ENCODE peak calls at places on chromosomes 16 and 17, in four cellular contexts. One of them, this sample, is unnamed.

GRCh38 chr16:27430923-27431484 is 29.0 kb downstream of the IL21R start:
- DNase-seq in upper lobe of right lung: peak
- DNase-seq in SJCRH30: peak
- DNase-seq in CD4-positive, alpha-beta T cell: no peak
- DNase-seq in this sample: no peak

GRCh38 chr16:24036614-24037013 is 200.8 kb downstream of the PRKCB start:
- DNase-seq in upper lobe of right lung: no peak
- DNase-seq in SJCRH30: peak
- DNase-seq in CD4-positive, alpha-beta T cell: no peak
- DNase-seq in this sample: peak

GRCh38 chr17:58576679-58577367 is 62.4 kb upstream of the MTMR4 start:
- DNase-seq in upper lobe of right lung: no peak
- DNase-seq in SJCRH30: no peak
- DNase-seq in CD4-positive, alpha-beta T cell: no peak
- DNase-seq in this sample: no peak

GRCh38 chr16:87856796-87857228 is 12.5 kb downstream of the SLC7A5 start:
- DNase-seq in upper lobe of right lung: no peak
- DNase-seq in SJCRH30: no peak
- DNase-seq in CD4-positive, alpha-beta T cell: no peak
- DNase-seq in this sample: no peak

GRCh38 chr16:8675183-8676159 is 1.1 kb downstream of the ABAT start:
- DNase-seq in upper lobe of right lung: no peak
- DNase-seq in SJCRH30: peak
- DNase-seq in CD4-positive, alpha-beta T cell: peak
- DNase-seq in this sample: peak

GRCh38 chr16:83974475-83974874 is 6.4 kb downstream of the NECAB2 start:
- DNase-seq in upper lobe of right lung: no peak
- DNase-seq in SJCRH30: no peak
- DNase-seq in CD4-positive, alpha-beta T cell: no peak
- DNase-seq in this sample: no peak

GRCh38 chr17:37065486-37066321 is 117.0 kb downstream of the AATF start:
- DNase-seq in upper lobe of right lung: no peak
- DNase-seq in SJCRH30: no peak
- DNase-seq in CD4-positive, alpha-beta T cell: no peak
- DNase-seq in this sample: no peak

GRCh38 chr16:29992371-29992967 is 2.9 kb downstream of the HIRIP3 start:
- DNase-seq in upper lobe of right lung: no peak
- DNase-seq in SJCRH30: no peak
- DNase-seq in CD4-positive, alpha-beta T cell: no peak
- DNase-seq in this sample: no peak

GRCh38 chr17:19338031-19338990 is 24.2 kb downstream of the B9D1 start:
- DNase-seq in upper lobe of right lung: peak
- DNase-seq in SJCRH30: peak
- DNase-seq in CD4-positive, alpha-beta T cell: peak
- DNase-seq in this sample: no peak

GRCh38 chr17:27381007-27381501 is 75.2 kb upstream of the KSR1 start:
- DNase-seq in upper lobe of right lung: peak
- DNase-seq in SJCRH30: peak
- DNase-seq in CD4-positive, alpha-beta T cell: peak
- DNase-seq in this sample: peak

GRCh38 chr16:86517652-86518258 is 7.4 kb downstream of the FOXF1 start:
- DNase-seq in upper lobe of right lung: no peak
- DNase-seq in SJCRH30: peak
- DNase-seq in CD4-positive, alpha-beta T cell: no peak
- DNase-seq in this sample: peak

GRCh38 chr17:27477050-27477647 is 20.9 kb downstream of the KSR1 start:
- DNase-seq in upper lobe of right lung: no peak
- DNase-seq in SJCRH30: no peak
- DNase-seq in CD4-positive, alpha-beta T cell: no peak
- DNase-seq in this sample: no peak

GRCh38 chr16:66517586-66518263 is 32.2 kb downstream of the TK2 start:
- DNase-seq in upper lobe of right lung: no peak
- DNase-seq in SJCRH30: no peak
- DNase-seq in CD4-positive, alpha-beta T cell: no peak
- DNase-seq in this sample: no peak

GRCh38 chr16:84673203-84673535 is 24.9 kb downstream of the KLHL36 start:
- DNase-seq in upper lobe of right lung: no peak
- DNase-seq in SJCRH30: no peak
- DNase-seq in CD4-positive, alpha-beta T cell: no peak
- DNase-seq in this sample: no peak

GRCh38 chr17:77374170-77374936 is 233.6 kb downstream of the SEC14L1 start:
- DNase-seq in upper lobe of right lung: peak
- DNase-seq in SJCRH30: peak
- DNase-seq in CD4-positive, alpha-beta T cell: peak
- DNase-seq in this sample: peak

GRCh38 chr17:38743556-38744171 is 4.5 kb downstream of the PCGF2 start:
- DNase-seq in upper lobe of right lung: peak
- DNase-seq in SJCRH30: no peak
- DNase-seq in CD4-positive, alpha-beta T cell: no peak
- DNase-seq in this sample: no peak

GRCh38 chr17:82058855-82059249 is 6.8 kb downstream of the DUS1L start:
- DNase-seq in upper lobe of right lung: no peak
- DNase-seq in SJCRH30: no peak
- DNase-seq in CD4-positive, alpha-beta T cell: no peak
- DNase-seq in this sample: no peak

GRCh38 chr16:80369559-80369958 is 171.2 kb upstream of the DYNLRB2 start:
- DNase-seq in upper lobe of right lung: no peak
- DNase-seq in SJCRH30: peak
- DNase-seq in CD4-positive, alpha-beta T cell: no peak
- DNase-seq in this sample: no peak

GRCh38 chr17:8015957-8016631 is 13.7 kb downstream of the GUCY2D start:
- DNase-seq in upper lobe of right lung: peak
- DNase-seq in SJCRH30: no peak
- DNase-seq in CD4-positive, alpha-beta T cell: no peak
- DNase-seq in this sample: no peak

GRCh38 chr16:90077757-90078593 is 844 bp upstream of the PRDM7 start:
- DNase-seq in upper lobe of right lung: no peak
- DNase-seq in SJCRH30: no peak
- DNase-seq in CD4-positive, alpha-beta T cell: peak
- DNase-seq in this sample: peak

GRCh38 chr16:1612320-1613111 is at the start of gene CRAMP1:
- DNase-seq in upper lobe of right lung: no peak
- DNase-seq in SJCRH30: peak
- DNase-seq in CD4-positive, alpha-beta T cell: peak
- DNase-seq in this sample: peak

GRCh38 chr16:80940069-80940856 is 66.4 kb downstream of the CMC2 start:
- DNase-seq in upper lobe of right lung: no peak
- DNase-seq in SJCRH30: no peak
- DNase-seq in CD4-positive, alpha-beta T cell: no peak
- DNase-seq in this sample: no peak

GRCh38 chr16:67719778-67720144 is 645 bp upstream of the GFOD2 start:
- DNase-seq in upper lobe of right lung: peak
- DNase-seq in SJCRH30: peak
- DNase-seq in CD4-positive, alpha-beta T cell: no peak
- DNase-seq in this sample: peak

GRCh38 chr16:24511801-24512200 is 27.6 kb upstream of the RBBP6 start:
- DNase-seq in upper lobe of right lung: no peak
- DNase-seq in SJCRH30: no peak
- DNase-seq in CD4-positive, alpha-beta T cell: no peak
- DNase-seq in this sample: peak

GRCh38 chr16:75389096-75389692 is 44.1 kb downstream of the CFDP1 start:
- DNase-seq in upper lobe of right lung: no peak
- DNase-seq in SJCRH30: no peak
- DNase-seq in CD4-positive, alpha-beta T cell: no peak
- DNase-seq in this sample: no peak

GRCh38 chr16:84690088-84690819 is 9.5 kb upstream of the USP10 start:
- DNase-seq in upper lobe of right lung: no peak
- DNase-seq in SJCRH30: no peak
- DNase-seq in CD4-positive, alpha-beta T cell: no peak
- DNase-seq in this sample: no peak

GRCh38 chr16:84144859-84145639 is at the start of the genes DNAAF1 and HSDL1:
- DNase-seq in upper lobe of right lung: peak
- DNase-seq in SJCRH30: peak
- DNase-seq in CD4-positive, alpha-beta T cell: peak
- DNase-seq in this sample: peak

GRCh38 chr16:10368984-10369551 is 16.8 kb upstream of the ATF7IP2 start:
- DNase-seq in upper lobe of right lung: no peak
- DNase-seq in SJCRH30: no peak
- DNase-seq in CD4-positive, alpha-beta T cell: no peak
- DNase-seq in this sample: peak

GRCh38 chr17:40541873-40542561 is 23.3 kb downstream of the CCR7 start:
- DNase-seq in upper lobe of right lung: peak
- DNase-seq in SJCRH30: peak
- DNase-seq in CD4-positive, alpha-beta T cell: no peak
- DNase-seq in this sample: no peak

GRCh38 chr16:8346291-8346690 is 244.0 kb downstream of the TMEM114 start:
- DNase-seq in upper lobe of right lung: no peak
- DNase-seq in SJCRH30: peak
- DNase-seq in CD4-positive, alpha-beta T cell: no peak
- DNase-seq in this sample: peak

GRCh38 chr17:75077490-75078096 is 10.2 kb upstream of the SLC16A5 start:
- DNase-seq in upper lobe of right lung: peak
- DNase-seq in SJCRH30: no peak
- DNase-seq in CD4-positive, alpha-beta T cell: peak
- DNase-seq in this sample: no peak

GRCh38 chr17:21301593-21302550 is 17.4 kb downstream of the MAP2K3 start:
- DNase-seq in upper lobe of right lung: peak
- DNase-seq in SJCRH30: peak
- DNase-seq in CD4-positive, alpha-beta T cell: no peak
- DNase-seq in this sample: no peak

GRCh38 chr17:41777579-41778188 is 8.8 kb downstream of the JUP start:
- DNase-seq in upper lobe of right lung: peak
- DNase-seq in SJCRH30: peak
- DNase-seq in CD4-positive, alpha-beta T cell: no peak
- DNase-seq in this sample: no peak

GRCh38 chr17:77125432-77125901 is 15.3 kb upstream of the SEC14L1 start:
- DNase-seq in upper lobe of right lung: no peak
- DNase-seq in SJCRH30: peak
- DNase-seq in CD4-positive, alpha-beta T cell: no peak
- DNase-seq in this sample: peak

GRCh38 chr17:37848690-37849616 is 75.3 kb upstream of the TBC1D3K start:
- DNase-seq in upper lobe of right lung: no peak
- DNase-seq in SJCRH30: peak
- DNase-seq in CD4-positive, alpha-beta T cell: no peak
- DNase-seq in this sample: peak

GRCh38 chr16:27844826-27845225 is 218.7 kb downstream of the GSG1L start:
- DNase-seq in upper lobe of right lung: peak
- DNase-seq in SJCRH30: no peak
- DNase-seq in CD4-positive, alpha-beta T cell: no peak
- DNase-seq in this sample: no peak

GRCh38 chr16:11349599-11350276 is 4.5 kb downstream of the RMI2 start:
- DNase-seq in upper lobe of right lung: peak
- DNase-seq in SJCRH30: peak
- DNase-seq in CD4-positive, alpha-beta T cell: no peak
- DNase-seq in this sample: peak

GRCh38 chr17:57517519-57518342 is 227.4 kb downstream of the CCDC182 start:
- DNase-seq in upper lobe of right lung: no peak
- DNase-seq in SJCRH30: no peak
- DNase-seq in CD4-positive, alpha-beta T cell: no peak
- DNase-seq in this sample: no peak

GRCh38 chr17:57516290-57517215 is 228.5 kb downstream of the CCDC182 start:
- DNase-seq in upper lobe of right lung: no peak
- DNase-seq in SJCRH30: no peak
- DNase-seq in CD4-positive, alpha-beta T cell: no peak
- DNase-seq in this sample: no peak

GRCh38 chr17:57518587-57519118 is 226.4 kb downstream of the CCDC182 start:
- DNase-seq in upper lobe of right lung: no peak
- DNase-seq in SJCRH30: peak
- DNase-seq in CD4-positive, alpha-beta T cell: no peak
- DNase-seq in this sample: no peak

GRCh38 chr17:57515662-57516211 is 229.4 kb downstream of the CCDC182 start:
- DNase-seq in upper lobe of right lung: no peak
- DNase-seq in SJCRH30: no peak
- DNase-seq in CD4-positive, alpha-beta T cell: no peak
- DNase-seq in this sample: no peak

DNA sequence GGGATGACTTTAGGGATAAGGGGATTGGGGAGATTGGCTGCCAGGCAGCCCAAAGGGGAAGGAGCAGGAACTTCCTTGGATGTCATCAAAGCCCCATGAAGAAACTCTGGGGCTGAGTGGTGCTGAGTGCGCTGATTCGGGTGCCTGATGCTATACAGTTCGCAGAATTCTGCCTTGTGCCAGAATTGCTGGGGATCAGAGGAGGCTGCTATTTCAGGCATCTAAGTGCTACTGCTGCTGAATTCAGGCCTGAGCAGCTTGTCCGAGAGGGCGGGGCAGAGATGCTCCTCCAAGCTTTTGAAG is 227.9 kb downstream of the CCDC182 start:
- DNase-seq in upper lobe of right lung: no peak
- DNase-seq in SJCRH30: no peak
- DNase-seq in CD4-positive, alpha-beta T cell: no peak
- DNase-seq in this sample: no peak
- H3K27ac ChIP-seq in upper lobe of right lung: no peak
- H3K27ac ChIP-seq in SJCRH30: no peak
- H3K27ac ChIP-seq in CD4-positive, alpha-beta T cell: no peak
- H3K27ac ChIP-seq in this sample: no peak

DNA sequence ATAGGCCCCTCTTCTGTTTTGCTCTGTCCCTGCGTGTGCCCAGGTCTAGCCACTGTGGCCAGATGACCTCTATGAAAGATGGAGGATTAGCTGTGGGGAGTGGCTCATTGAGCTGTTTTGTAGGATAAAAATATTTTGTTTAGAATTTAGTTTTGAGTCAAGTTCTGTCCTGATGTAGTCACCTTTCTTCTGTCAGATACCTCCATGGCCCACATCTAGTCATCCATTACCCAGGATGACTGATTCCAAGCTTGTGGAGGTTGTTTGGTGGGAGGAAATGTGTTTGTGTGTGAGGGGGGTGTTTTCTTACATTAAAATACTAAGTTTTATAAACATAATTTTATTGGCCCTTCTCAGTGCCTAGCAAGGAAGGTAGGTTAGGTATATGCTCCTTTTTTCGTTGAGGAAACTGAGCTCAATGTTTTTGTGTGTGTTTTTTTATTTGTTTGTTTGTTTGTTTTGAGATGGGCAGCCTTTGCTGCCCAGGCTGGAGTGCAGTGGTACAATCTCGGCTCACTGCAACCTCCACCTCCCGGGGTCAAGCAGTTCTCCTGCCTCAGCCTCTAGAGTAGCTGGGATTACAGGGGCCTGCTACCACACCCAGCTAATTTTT is 16.3 kb downstream of the SNX11 start:
- DNase-seq in upper lobe of right lung: no peak
- DNase-seq in SJCRH30: no peak
- DNase-seq in CD4-positive, alpha-beta T cell: no peak
- DNase-seq in this sample: no peak
- H3K27ac ChIP-seq in upper lobe of right lung: no peak
- H3K27ac ChIP-seq in SJCRH30: no peak
- H3K27ac ChIP-seq in CD4-positive, alpha-beta T cell: no peak
- H3K27ac ChIP-seq in this sample: no peak

DNA sequence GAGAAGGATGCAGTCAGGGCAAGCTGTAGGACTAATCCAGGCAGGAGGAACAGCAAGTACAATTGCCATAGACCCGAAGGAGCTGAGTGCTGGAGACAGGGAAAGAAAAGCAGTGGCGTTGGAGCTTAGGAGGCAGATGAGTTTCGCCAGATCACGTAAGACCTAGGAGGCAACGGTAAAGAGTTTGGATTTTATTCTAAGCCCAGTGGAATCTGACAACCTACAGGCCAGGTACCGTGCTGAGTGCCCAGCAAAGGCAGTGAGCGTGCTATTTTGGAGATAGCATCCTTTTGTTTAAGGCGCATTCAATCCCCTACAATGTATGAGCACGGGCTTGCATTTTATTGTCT is 1.2 kb downstream of the USP43 start:
- DNase-seq in upper lobe of right lung: no peak
- DNase-seq in SJCRH30: no peak
- DNase-seq in CD4-positive, alpha-beta T cell: no peak
- DNase-seq in this sample: no peak
- H3K27ac ChIP-seq in upper lobe of right lung: no peak
- H3K27ac ChIP-seq in SJCRH30: no peak
- H3K27ac ChIP-seq in CD4-positive, alpha-beta T cell: no peak
- H3K27ac ChIP-seq in this sample: no peak

GRCh38 chr17:50868594-50868993 is 2.4 kb upstream of the TOB1 start:
- DNase-seq in upper lobe of right lung: no peak
- DNase-seq in SJCRH30: no peak
- DNase-seq in CD4-positive, alpha-beta T cell: no peak
- DNase-seq in this sample: no peak
- H3K27ac ChIP-seq in upper lobe of right lung: peak
- H3K27ac ChIP-seq in SJCRH30: no peak
- H3K27ac ChIP-seq in CD4-positive, alpha-beta T cell: no peak
- H3K27ac ChIP-seq in this sample: no peak